ENCODE peak calls at places on chromosomes 6 and 20, in ten cellular contexts. One of them, this sample, is unnamed.

GRCh38 chr20:14879020-14879697 is 541.7 kb upstream of the FLRT3 start:
- DNase-seq in HCT116: peak
- DNase-seq in HFFc6: no peak
- DNase-seq in activated CD4-positive, alpha-beta T cell treated with anti-CD3 and anti-CD28 coated beads, Interleukin-2, amount 10 ng/mL, durations not matched to agents 7 days and 5 days: no peak
- DNase-seq in tibial nerve: no peak
- DNase-seq in amniotic stem cell: peak
- DNase-seq in stimulated activated CD4-positive, alpha-beta T cell treated with anti-CD3 and anti-CD28 coated beads, Interleukin-15, amount 100 ng/mL, for 1 hour: no peak
- DNase-seq in H4: peak
- DNase-seq in EL: peak
- DNase-seq in PC-3: peak
- DNase-seq in this sample: peak

GRCh38 chr6:7267521-7268091 is 45.4 kb downstream of the SSR1 start:
- DNase-seq in H4: peak
- DNase-seq in PC-3: peak
- DNase-seq in activated CD4-positive, alpha-beta T cell treated with anti-CD3 and anti-CD28 coated beads, Interleukin-2, amount 10 ng/mL, durations not matched to agents 7 days and 5 days: no peak
- DNase-seq in HFFc6: peak
- DNase-seq in tibial nerve: no peak
- DNase-seq in stimulated activated CD4-positive, alpha-beta T cell treated with anti-CD3 and anti-CD28 coated beads, Interleukin-15, amount 100 ng/mL, for 1 hour: no peak
- DNase-seq in amniotic stem cell: peak
- DNase-seq in HCT116: peak
- DNase-seq in EL: peak
- DNase-seq in this sample: peak

GRCh38 chr20:44199877-44200276 is 10.7 kb downstream of the OSER1 start:
- DNase-seq in H4: no peak
- DNase-seq in activated CD4-positive, alpha-beta T cell treated with anti-CD3 and anti-CD28 coated beads, Interleukin-2, amount 10 ng/mL, durations not matched to agents 7 days and 5 days: no peak
- DNase-seq in amniotic stem cell: no peak
- DNase-seq in HFFc6: no peak
- DNase-seq in stimulated activated CD4-positive, alpha-beta T cell treated with anti-CD3 and anti-CD28 coated beads, Interleukin-15, amount 100 ng/mL, for 1 hour: no peak
- DNase-seq in PC-3: no peak
- DNase-seq in tibial nerve: no peak
- DNase-seq in EL: no peak
- DNase-seq in HCT116: no peak
- DNase-seq in this sample: no peak

GRCh38 chr6:26273673-26274595 is 91.1 kb upstream of the BTN3A2 start:
- DNase-seq in tibial nerve: no peak
- DNase-seq in HCT116: no peak
- DNase-seq in PC-3: no peak
- DNase-seq in H4: no peak
- DNase-seq in EL: no peak
- DNase-seq in HFFc6: no peak
- DNase-seq in activated CD4-positive, alpha-beta T cell treated with anti-CD3 and anti-CD28 coated beads, Interleukin-2, amount 10 ng/mL, durations not matched to agents 7 days and 5 days: peak
- DNase-seq in amniotic stem cell: no peak
- DNase-seq in stimulated activated CD4-positive, alpha-beta T cell treated with anti-CD3 and anti-CD28 coated beads, Interleukin-15, amount 100 ng/mL, for 1 hour: no peak
- DNase-seq in this sample: no peak

GRCh38 chr6:54879188-54879985 is 32.8 kb downstream of the FAM83B start:
- DNase-seq in HCT116: no peak
- DNase-seq in amniotic stem cell: no peak
- DNase-seq in tibial nerve: no peak
- DNase-seq in EL: no peak
- DNase-seq in activated CD4-positive, alpha-beta T cell treated with anti-CD3 and anti-CD28 coated beads, Interleukin-2, amount 10 ng/mL, durations not matched to agents 7 days and 5 days: no peak
- DNase-seq in HFFc6: no peak
- DNase-seq in H4: no peak
- DNase-seq in stimulated activated CD4-positive, alpha-beta T cell treated with anti-CD3 and anti-CD28 coated beads, Interleukin-15, amount 100 ng/mL, for 1 hour: no peak
- DNase-seq in PC-3: no peak
- DNase-seq in this sample: no peak

GRCh38 chr20:62269378-62269777 is 31.1 kb downstream of the OSBPL2 start:
- DNase-seq in PC-3: no peak
- DNase-seq in activated CD4-positive, alpha-beta T cell treated with anti-CD3 and anti-CD28 coated beads, Interleukin-2, amount 10 ng/mL, durations not matched to agents 7 days and 5 days: no peak
- DNase-seq in tibial nerve: no peak
- DNase-seq in EL: no peak
- DNase-seq in stimulated activated CD4-positive, alpha-beta T cell treated with anti-CD3 and anti-CD28 coated beads, Interleukin-15, amount 100 ng/mL, for 1 hour: no peak
- DNase-seq in H4: no peak
- DNase-seq in HFFc6: no peak
- DNase-seq in amniotic stem cell: no peak
- DNase-seq in HCT116: no peak
- DNase-seq in this sample: no peak

GRCh38 chr20:36728986-36729385 is 16.9 kb downstream of the NDRG3 start:
- DNase-seq in PC-3: peak
- DNase-seq in H4: no peak
- DNase-seq in stimulated activated CD4-positive, alpha-beta T cell treated with anti-CD3 and anti-CD28 coated beads, Interleukin-15, amount 100 ng/mL, for 1 hour: no peak
- DNase-seq in activated CD4-positive, alpha-beta T cell treated with anti-CD3 and anti-CD28 coated beads, Interleukin-2, amount 10 ng/mL, durations not matched to agents 7 days and 5 days: peak
- DNase-seq in HCT116: no peak
- DNase-seq in HFFc6: peak
- DNase-seq in tibial nerve: no peak
- DNase-seq in EL: peak
- DNase-seq in amniotic stem cell: no peak
- DNase-seq in this sample: no peak

GRCh38 chr6:52389626-52390360 is 27.8 kb downstream of the PAQR8 start:
- DNase-seq in amniotic stem cell: no peak
- DNase-seq in PC-3: peak
- DNase-seq in EL: peak
- DNase-seq in HCT116: peak
- DNase-seq in stimulated activated CD4-positive, alpha-beta T cell treated with anti-CD3 and anti-CD28 coated beads, Interleukin-15, amount 100 ng/mL, for 1 hour: no peak
- DNase-seq in HFFc6: peak
- DNase-seq in tibial nerve: no peak
- DNase-seq in activated CD4-positive, alpha-beta T cell treated with anti-CD3 and anti-CD28 coated beads, Interleukin-2, amount 10 ng/mL, durations not matched to agents 7 days and 5 days: peak
- DNase-seq in H4: peak
- DNase-seq in this sample: peak

GRCh38 chr6:154370545-154370944 is 13.9 kb upstream of the IPCEF1 start:
- DNase-seq in PC-3: peak
- DNase-seq in H4: peak
- DNase-seq in stimulated activated CD4-positive, alpha-beta T cell treated with anti-CD3 and anti-CD28 coated beads, Interleukin-15, amount 100 ng/mL, for 1 hour: no peak
- DNase-seq in tibial nerve: no peak
- DNase-seq in HCT116: peak
- DNase-seq in HFFc6: peak
- DNase-seq in EL: peak
- DNase-seq in amniotic stem cell: no peak
- DNase-seq in activated CD4-positive, alpha-beta T cell treated with anti-CD3 and anti-CD28 coated beads, Interleukin-2, amount 10 ng/mL, durations not matched to agents 7 days and 5 days: peak
- DNase-seq in this sample: peak

GRCh38 chr20:19828233-19828632 is 70.2 kb downstream of the RIN2 start:
- DNase-seq in activated CD4-positive, alpha-beta T cell treated with anti-CD3 and anti-CD28 coated beads, Interleukin-2, amount 10 ng/mL, durations not matched to agents 7 days and 5 days: peak
- DNase-seq in amniotic stem cell: no peak
- DNase-seq in tibial nerve: no peak
- DNase-seq in H4: peak
- DNase-seq in stimulated activated CD4-positive, alpha-beta T cell treated with anti-CD3 and anti-CD28 coated beads, Interleukin-15, amount 100 ng/mL, for 1 hour: no peak
- DNase-seq in HFFc6: peak
- DNase-seq in HCT116: peak
- DNase-seq in EL: peak
- DNase-seq in PC-3: peak
- DNase-seq in this sample: peak

GRCh38 chr20:45104786-45105185 is 3.9 kb upstream of the KCNS1 start:
- DNase-seq in amniotic stem cell: no peak
- DNase-seq in stimulated activated CD4-positive, alpha-beta T cell treated with anti-CD3 and anti-CD28 coated beads, Interleukin-15, amount 100 ng/mL, for 1 hour: no peak
- DNase-seq in EL: peak
- DNase-seq in tibial nerve: no peak
- DNase-seq in HCT116: no peak
- DNase-seq in HFFc6: no peak
- DNase-seq in activated CD4-positive, alpha-beta T cell treated with anti-CD3 and anti-CD28 coated beads, Interleukin-2, amount 10 ng/mL, durations not matched to agents 7 days and 5 days: no peak
- DNase-seq in PC-3: peak
- DNase-seq in H4: peak
- DNase-seq in this sample: peak

GRCh38 chr20:52365688-52366087 is 174.1 kb upstream of the ZFP64 start:
- DNase-seq in PC-3: no peak
- DNase-seq in HCT116: no peak
- DNase-seq in HFFc6: no peak
- DNase-seq in EL: no peak
- DNase-seq in activated CD4-positive, alpha-beta T cell treated with anti-CD3 and anti-CD28 coated beads, Interleukin-2, amount 10 ng/mL, durations not matched to agents 7 days and 5 days: no peak
- DNase-seq in tibial nerve: no peak
- DNase-seq in amniotic stem cell: no peak
- DNase-seq in H4: no peak
- DNase-seq in stimulated activated CD4-positive, alpha-beta T cell treated with anti-CD3 and anti-CD28 coated beads, Interleukin-15, amount 100 ng/mL, for 1 hour: no peak
- DNase-seq in this sample: no peak

GRCh38 chr6:87391334-87391733 is 16.4 kb upstream of the CFAP206 start:
- DNase-seq in stimulated activated CD4-positive, alpha-beta T cell treated with anti-CD3 and anti-CD28 coated beads, Interleukin-15, amount 100 ng/mL, for 1 hour: no peak
- DNase-seq in tibial nerve: no peak
- DNase-seq in HCT116: peak
- DNase-seq in PC-3: peak
- DNase-seq in HFFc6: peak
- DNase-seq in H4: peak
- DNase-seq in EL: peak
- DNase-seq in amniotic stem cell: no peak
- DNase-seq in activated CD4-positive, alpha-beta T cell treated with anti-CD3 and anti-CD28 coated beads, Interleukin-2, amount 10 ng/mL, durations not matched to agents 7 days and 5 days: no peak
- DNase-seq in this sample: peak

GRCh38 chr6:72798196-72798595 is 176.3 kb downstream of the KCNQ5 start:
- DNase-seq in HFFc6: peak
- DNase-seq in amniotic stem cell: no peak
- DNase-seq in H4: no peak
- DNase-seq in stimulated activated CD4-positive, alpha-beta T cell treated with anti-CD3 and anti-CD28 coated beads, Interleukin-15, amount 100 ng/mL, for 1 hour: no peak
- DNase-seq in HCT116: no peak
- DNase-seq in PC-3: peak
- DNase-seq in tibial nerve: no peak
- DNase-seq in EL: peak
- DNase-seq in activated CD4-positive, alpha-beta T cell treated with anti-CD3 and anti-CD28 coated beads, Interleukin-2, amount 10 ng/mL, durations not matched to agents 7 days and 5 days: no peak
- DNase-seq in this sample: no peak

GRCh38 chr20:58583141-58583540 is 67.9 kb upstream of the APCDD1L start:
- DNase-seq in H4: no peak
- DNase-seq in stimulated activated CD4-positive, alpha-beta T cell treated with anti-CD3 and anti-CD28 coated beads, Interleukin-15, amount 100 ng/mL, for 1 hour: no peak
- DNase-seq in activated CD4-positive, alpha-beta T cell treated with anti-CD3 and anti-CD28 coated beads, Interleukin-2, amount 10 ng/mL, durations not matched to agents 7 days and 5 days: no peak
- DNase-seq in amniotic stem cell: no peak
- DNase-seq in PC-3: peak
- DNase-seq in HFFc6: no peak
- DNase-seq in tibial nerve: no peak
- DNase-seq in EL: peak
- DNase-seq in HCT116: no peak
- DNase-seq in this sample: no peak

GRCh38 chr20:31602430-31602778 is 2.7 kb upstream of the ID1 start:
- DNase-seq in stimulated activated CD4-positive, alpha-beta T cell treated with anti-CD3 and anti-CD28 coated beads, Interleukin-15, amount 100 ng/mL, for 1 hour: no peak
- DNase-seq in amniotic stem cell: no peak
- DNase-seq in tibial nerve: no peak
- DNase-seq in HFFc6: no peak
- DNase-seq in EL: no peak
- DNase-seq in HCT116: no peak
- DNase-seq in PC-3: no peak
- DNase-seq in H4: no peak
- DNase-seq in activated CD4-positive, alpha-beta T cell treated with anti-CD3 and anti-CD28 coated beads, Interleukin-2, amount 10 ng/mL, durations not matched to agents 7 days and 5 days: no peak
- DNase-seq in this sample: no peak

GRCh38 chr6:77566235-77566634 is 86.6 kb upstream of the MEI4 start:
- DNase-seq in H4: no peak
- DNase-seq in HFFc6: no peak
- DNase-seq in tibial nerve: no peak
- DNase-seq in PC-3: no peak
- DNase-seq in HCT116: no peak
- DNase-seq in activated CD4-positive, alpha-beta T cell treated with anti-CD3 and anti-CD28 coated beads, Interleukin-2, amount 10 ng/mL, durations not matched to agents 7 days and 5 days: no peak
- DNase-seq in stimulated activated CD4-positive, alpha-beta T cell treated with anti-CD3 and anti-CD28 coated beads, Interleukin-15, amount 100 ng/mL, for 1 hour: no peak
- DNase-seq in EL: no peak
- DNase-seq in amniotic stem cell: no peak
- DNase-seq in this sample: no peak

GRCh38 chr6:89471287-89471867 is 38.4 kb downstream of the ANKRD6 start:
- DNase-seq in PC-3: no peak
- DNase-seq in HCT116: no peak
- DNase-seq in HFFc6: no peak
- DNase-seq in EL: no peak
- DNase-seq in amniotic stem cell: no peak
- DNase-seq in stimulated activated CD4-positive, alpha-beta T cell treated with anti-CD3 and anti-CD28 coated beads, Interleukin-15, amount 100 ng/mL, for 1 hour: no peak
- DNase-seq in activated CD4-positive, alpha-beta T cell treated with anti-CD3 and anti-CD28 coated beads, Interleukin-2, amount 10 ng/mL, durations not matched to agents 7 days and 5 days: no peak
- DNase-seq in H4: no peak
- DNase-seq in tibial nerve: no peak
- DNase-seq in this sample: no peak

GRCh38 chr6:128239898-128240509 is 280.4 kb downstream of the PTPRK start:
- DNase-seq in HFFc6: no peak
- DNase-seq in H4: no peak
- DNase-seq in PC-3: no peak
- DNase-seq in amniotic stem cell: no peak
- DNase-seq in stimulated activated CD4-positive, alpha-beta T cell treated with anti-CD3 and anti-CD28 coated beads, Interleukin-15, amount 100 ng/mL, for 1 hour: no peak
- DNase-seq in EL: no peak
- DNase-seq in tibial nerve: no peak
- DNase-seq in activated CD4-positive, alpha-beta T cell treated with anti-CD3 and anti-CD28 coated beads, Interleukin-2, amount 10 ng/mL, durations not matched to agents 7 days and 5 days: no peak
- DNase-seq in HCT116: no peak
- DNase-seq in this sample: no peak

GRCh38 chr20:46012926-46013825 is 4.5 kb downstream of the MMP9 start:
- DNase-seq in H4: no peak
- DNase-seq in stimulated activated CD4-positive, alpha-beta T cell treated with anti-CD3 and anti-CD28 coated beads, Interleukin-15, amount 100 ng/mL, for 1 hour: no peak
- DNase-seq in HCT116: no peak
- DNase-seq in amniotic stem cell: no peak
- DNase-seq in activated CD4-positive, alpha-beta T cell treated with anti-CD3 and anti-CD28 coated beads, Interleukin-2, amount 10 ng/mL, durations not matched to agents 7 days and 5 days: no peak
- DNase-seq in HFFc6: no peak
- DNase-seq in tibial nerve: no peak
- DNase-seq in EL: no peak
- DNase-seq in PC-3: no peak
- DNase-seq in this sample: no peak

GRCh38 chr20:32167552-32167951 is 40.0 kb downstream of the PLAGL2 start:
- DNase-seq in amniotic stem cell: no peak
- DNase-seq in EL: no peak
- DNase-seq in HCT116: no peak
- DNase-seq in stimulated activated CD4-positive, alpha-beta T cell treated with anti-CD3 and anti-CD28 coated beads, Interleukin-15, amount 100 ng/mL, for 1 hour: no peak
- DNase-seq in activated CD4-positive, alpha-beta T cell treated with anti-CD3 and anti-CD28 coated beads, Interleukin-2, amount 10 ng/mL, durations not matched to agents 7 days and 5 days: no peak
- DNase-seq in H4: no peak
- DNase-seq in tibial nerve: no peak
- DNase-seq in PC-3: no peak
- DNase-seq in HFFc6: no peak
- DNase-seq in this sample: no peak

GRCh38 chr20:60512436-60512835 is 554.2 kb downstream of the CDH26 start:
- DNase-seq in stimulated activated CD4-positive, alpha-beta T cell treated with anti-CD3 and anti-CD28 coated beads, Interleukin-15, amount 100 ng/mL, for 1 hour: no peak
- DNase-seq in PC-3: peak
- DNase-seq in tibial nerve: no peak
- DNase-seq in H4: no peak
- DNase-seq in HFFc6: peak
- DNase-seq in EL: peak
- DNase-seq in activated CD4-positive, alpha-beta T cell treated with anti-CD3 and anti-CD28 coated beads, Interleukin-2, amount 10 ng/mL, durations not matched to agents 7 days and 5 days: no peak
- DNase-seq in amniotic stem cell: no peak
- DNase-seq in HCT116: no peak
- DNase-seq in this sample: no peak

GRCh38 chr6:107740496-107741190 is 83.5 kb downstream of the SCML4 start:
- DNase-seq in HFFc6: no peak
- DNase-seq in HCT116: no peak
- DNase-seq in activated CD4-positive, alpha-beta T cell treated with anti-CD3 and anti-CD28 coated beads, Interleukin-2, amount 10 ng/mL, durations not matched to agents 7 days and 5 days: peak
- DNase-seq in PC-3: no peak
- DNase-seq in H4: no peak
- DNase-seq in stimulated activated CD4-positive, alpha-beta T cell treated with anti-CD3 and anti-CD28 coated beads, Interleukin-15, amount 100 ng/mL, for 1 hour: no peak
- DNase-seq in EL: peak
- DNase-seq in tibial nerve: no peak
- DNase-seq in amniotic stem cell: no peak
- DNase-seq in this sample: peak

GRCh38 chr6:110415297-110415916 is at the start of gene DDO:
- DNase-seq in tibial nerve: no peak
- DNase-seq in amniotic stem cell: no peak
- DNase-seq in PC-3: peak
- DNase-seq in HFFc6: peak
- DNase-seq in activated CD4-positive, alpha-beta T cell treated with anti-CD3 and anti-CD28 coated beads, Interleukin-2, amount 10 ng/mL, durations not matched to agents 7 days and 5 days: no peak
- DNase-seq in stimulated activated CD4-positive, alpha-beta T cell treated with anti-CD3 and anti-CD28 coated beads, Interleukin-15, amount 100 ng/mL, for 1 hour: no peak
- DNase-seq in H4: peak
- DNase-seq in EL: peak
- DNase-seq in HCT116: no peak
- DNase-seq in this sample: peak

GRCh38 chr6:18028332-18028731 is 40.9 kb upstream of the KIF13A start:
- DNase-seq in PC-3: no peak
- DNase-seq in HFFc6: no peak
- DNase-seq in activated CD4-positive, alpha-beta T cell treated with anti-CD3 and anti-CD28 coated beads, Interleukin-2, amount 10 ng/mL, durations not matched to agents 7 days and 5 days: no peak
- DNase-seq in amniotic stem cell: no peak
- DNase-seq in tibial nerve: no peak
- DNase-seq in EL: no peak
- DNase-seq in H4: no peak
- DNase-seq in stimulated activated CD4-positive, alpha-beta T cell treated with anti-CD3 and anti-CD28 coated beads, Interleukin-15, amount 100 ng/mL, for 1 hour: no peak
- DNase-seq in HCT116: no peak
- DNase-seq in this sample: no peak

GRCh38 chr20:10047427-10047826 is 12.6 kb downstream of the ANKEF1 start:
- DNase-seq in H4: peak
- DNase-seq in activated CD4-positive, alpha-beta T cell treated with anti-CD3 and anti-CD28 coated beads, Interleukin-2, amount 10 ng/mL, durations not matched to agents 7 days and 5 days: no peak
- DNase-seq in HFFc6: no peak
- DNase-seq in stimulated activated CD4-positive, alpha-beta T cell treated with anti-CD3 and anti-CD28 coated beads, Interleukin-15, amount 100 ng/mL, for 1 hour: no peak
- DNase-seq in EL: peak
- DNase-seq in HCT116: no peak
- DNase-seq in tibial nerve: no peak
- DNase-seq in PC-3: peak
- DNase-seq in amniotic stem cell: no peak
- DNase-seq in this sample: no peak

GRCh38 chr6:129609635-129610034 is 100.3 kb downstream of the ARHGAP18 start:
- DNase-seq in EL: no peak
- DNase-seq in PC-3: no peak
- DNase-seq in HFFc6: no peak
- DNase-seq in activated CD4-positive, alpha-beta T cell treated with anti-CD3 and anti-CD28 coated beads, Interleukin-2, amount 10 ng/mL, durations not matched to agents 7 days and 5 days: no peak
- DNase-seq in H4: no peak
- DNase-seq in stimulated activated CD4-positive, alpha-beta T cell treated with anti-CD3 and anti-CD28 coated beads, Interleukin-15, amount 100 ng/mL, for 1 hour: no peak
- DNase-seq in amniotic stem cell: no peak
- DNase-seq in tibial nerve: no peak
- DNase-seq in HCT116: no peak
- DNase-seq in this sample: no peak

GRCh38 chr20:48398506-48399449 is 429.0 kb downstream of the PREX1 start:
- DNase-seq in EL: no peak
- DNase-seq in tibial nerve: no peak
- DNase-seq in H4: no peak
- DNase-seq in HFFc6: no peak
- DNase-seq in activated CD4-positive, alpha-beta T cell treated with anti-CD3 and anti-CD28 coated beads, Interleukin-2, amount 10 ng/mL, durations not matched to agents 7 days and 5 days: no peak
- DNase-seq in PC-3: no peak
- DNase-seq in HCT116: no peak
- DNase-seq in stimulated activated CD4-positive, alpha-beta T cell treated with anti-CD3 and anti-CD28 coated beads, Interleukin-15, amount 100 ng/mL, for 1 hour: no peak
- DNase-seq in amniotic stem cell: no peak
- DNase-seq in this sample: no peak

This sample was measured in AG08395.